ENCODE peak calls at places on chromosomes 11 and 22, in four cellular contexts. E, N, C and Q are unnamed samples.

GRCh38 chr11:85742873-85743275 is 56.9 kb upstream of the CCDC89 start:
- DNase-seq in N (no peak), C (no peak), E (no peak), Q (no peak)

GRCh38 chr22:35631597-35631996 is 14.5 kb upstream of the MB start:
- DNase-seq in E (peak), C (no peak), N (peak), Q (no peak)

GRCh38 chr11:79312591-79313267 is 128.1 kb downstream of the TENM4 start:
- DNase-seq in C (peak), N (no peak), E (peak), Q (peak)

GRCh38 chr11:134374171-134374570 is 37.9 kb downstream of the B3GAT1 start:
- DNase-seq in C (no peak), E (no peak), N (no peak), Q (no peak)

GRCh38 chr11:75246673-75247350 is 6.2 kb downstream of the TPBGL start:
- DNase-seq in N (peak), C (no peak), E (no peak), Q (no peak)

GRCh38 chr22:40326905-40327735 is 19.2 kb upstream of the ADSL start:
- DNase-seq in C (peak), N (no peak), E (peak), Q (no peak)

GRCh38 chr22:37728620-37729019 is 31.8 kb downstream of the TRIOBP start:
- DNase-seq in N (no peak), E (no peak), C (no peak), Q (no peak)

GRCh38 chr11:118820412-118821357 is 29.7 kb upstream of the DDX6 start:
- DNase-seq in C (no peak), E (no peak), N (no peak), Q (peak)

GRCh38 chr11:111698852-111699559 is 67.2 kb downstream of the PPP2R1B start:
- DNase-seq in N (no peak), E (peak), C (peak), Q (no peak)

GRCh38 chr11:72585762-72586590 is 88.2 kb downstream of the PDE2A start:
- DNase-seq in C (peak), N (peak), E (peak), Q (peak)

GRCh38 chr11:64355078-64355940 is 3.7 kb upstream of the RPS6KA4 start:
- DNase-seq in C (peak), N (peak), E (peak), Q (peak)

GRCh38 chr11:6647836-6648235 is 7.8 kb downstream of the DCHS1 start:
- DNase-seq in N (no peak), C (no peak), E (no peak), Q (no peak)

GRCh38 chr11:29166306-29166705 is 850.5 kb downstream of the KCNA4 start:
- DNase-seq in E (no peak), N (no peak), C (no peak), Q (no peak)

GRCh38 chr11:71086687-71087258 is 165.6 kb downstream of the SHANK2 start:
- DNase-seq in E (peak), N (no peak), C (peak), Q (peak)

GRCh38 chr11:4539603-4540219 is 5.3 kb upstream of the OR52M1 start:
- DNase-seq in C (peak), N (peak), E (peak), Q (peak)

GRCh38 chr11:57426439-57426753 is 525 bp downstream of the SLC43A3 start:
- DNase-seq in N (no peak), E (no peak), C (no peak), Q (no peak)
- H3K4me3 ChIP-seq in N (peak), E (peak), C (peak), Q (peak)

GRCh38 chr22:20176421-20177060 is 25.7 kb upstream of the CCDC188 start:
- DNase-seq in C (no peak), N (no peak), E (no peak), Q (no peak)

GRCh38 chr22:20173720-20174119 is 22.9 kb upstream of the CCDC188 start:
- DNase-seq in N (no peak), C (no peak), E (no peak), Q (no peak)

GRCh38 chr22:20175597-20175900 is 24.7 kb upstream of the CCDC188 start:
- DNase-seq in N (no peak), C (peak), E (no peak), Q (no peak)

GRCh38 chr22:20173246-20173645 is 22.4 kb upstream of the CCDC188 start:
- DNase-seq in N (no peak), E (no peak), C (no peak), Q (no peak)

GRCh38 chr22:20174785-20175596 is 24.1 kb upstream of the CCDC188 start:
- DNase-seq in E (peak), N (no peak), C (peak), Q (peak)
- TF ChIP-seq CTCF in E (peak), N (no peak), C (peak), Q (peak)

GRCh38 chr11:26726960-26727359 is 5.1 kb upstream of the SLC5A12 start:
- DNase-seq in E (no peak), N (no peak), C (no peak), Q (no peak)

GRCh38 chr11:26717761-26718160 is 4.1 kb downstream of the SLC5A12 start:
- DNase-seq in E (no peak), C (no peak), N (no peak), Q (no peak)

GRCh38 chr11:26720003-26720402 is 1.9 kb downstream of the SLC5A12 start:
- DNase-seq in N (no peak), C (no peak), E (no peak), Q (no peak)

GRCh38 chr11:26719289-26719688 is 2.6 kb downstream of the SLC5A12 start:
- DNase-seq in N (no peak), C (no peak), E (no peak), Q (no peak)

GRCh38 chr11:26721967-26722366 is at the start of gene SLC5A12:
- DNase-seq in N (no peak), C (no peak), E (no peak), Q (no peak)
- H3K4me3 ChIP-seq in N (no peak), C (no peak), E (no peak), Q (no peak)

DNA sequence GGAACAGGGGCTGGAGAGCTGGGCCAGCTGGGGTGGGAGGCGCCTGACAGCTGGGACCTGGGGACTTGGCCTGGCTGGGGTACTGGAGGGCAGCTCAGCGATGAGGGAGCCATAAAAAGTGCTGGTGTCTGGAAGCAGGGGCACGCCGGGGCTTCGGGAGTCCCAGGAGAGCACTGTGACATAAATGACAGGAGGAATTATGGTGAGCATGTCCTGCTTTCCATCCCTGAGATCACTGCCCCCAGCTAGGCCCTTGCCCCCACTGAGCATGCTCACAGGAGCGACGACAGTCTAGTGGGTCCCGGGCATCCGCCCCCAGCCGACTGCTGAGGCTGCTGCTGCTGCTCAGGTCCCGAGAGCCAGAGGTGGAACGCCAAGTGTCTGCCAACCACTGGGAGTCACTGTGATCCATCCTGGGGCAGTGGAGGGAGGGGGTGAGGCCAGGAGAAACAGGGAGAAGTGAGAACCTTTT is 6.2 kb downstream of the ROBO4 start:
- DNase-seq in N (no peak), C (no peak), E (no peak), Q (no peak)
- TF ChIP-seq CTCF in N (no peak), C (peak), E (no peak), Q (peak)

DNA sequence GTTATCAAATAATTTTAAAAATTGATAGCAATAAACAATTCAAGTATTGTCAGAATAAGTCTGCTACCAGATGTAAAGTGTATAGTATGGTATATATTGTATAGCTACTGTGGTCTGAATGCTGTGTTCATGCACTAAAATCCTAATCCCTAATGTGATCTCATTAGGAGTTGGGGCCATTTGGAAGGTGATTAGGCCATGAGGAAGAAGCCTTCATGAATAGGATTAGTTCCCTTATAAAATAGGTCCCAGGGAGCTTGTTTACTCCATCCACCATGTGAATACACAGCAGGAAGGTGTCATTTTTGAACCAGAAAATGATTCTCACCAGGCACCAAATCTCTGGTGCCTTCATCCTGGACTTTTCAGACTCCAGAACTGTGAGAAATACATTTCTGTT is 363.0 kb upstream of the CNTN5 start:
- DNase-seq in E (no peak), C (no peak), N (no peak), Q (no peak)
- H3K4me3 ChIP-seq in E (no peak), C (no peak), N (no peak), Q (no peak)

DNA sequence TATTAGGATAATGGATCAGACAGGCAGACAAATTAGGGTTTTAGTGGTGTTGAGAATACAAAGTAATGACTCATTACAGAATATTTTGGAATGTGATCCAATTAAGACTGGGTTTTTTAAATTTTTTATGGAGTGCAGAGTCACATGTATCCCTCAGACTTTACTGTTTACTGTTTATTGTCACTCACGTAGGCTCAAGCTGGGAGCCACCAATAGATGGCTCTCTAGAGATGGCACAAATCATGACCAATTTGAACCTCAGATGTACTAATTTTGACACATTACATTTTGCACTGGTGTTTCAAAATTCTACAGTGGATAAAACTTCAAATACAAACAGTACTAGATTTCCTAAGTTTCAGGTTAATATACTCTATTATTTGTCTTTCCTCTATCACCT is 53.6 kb upstream of the ANO3 start:
- DNase-seq in C (no peak), N (no peak), E (no peak), Q (no peak)
- TF ChIP-seq CTCF in C (no peak), N (no peak), E (no peak), Q (no peak)

GRCh38 chr11:2301631-2302272 is at the start of the genes C11orf21 and TSPAN32:
- DNase-seq in N (peak), E (peak), C (peak), Q (peak)
- H3K4me3 ChIP-seq in N (no peak), E (no peak), C (no peak), Q (no peak)

GRCh38 chr22:49811014-49811791 is 16.5 kb downstream of the BRD1 start:
- DNase-seq in E (no peak), C (no peak), N (no peak), Q (no peak)
- TF ChIP-seq CTCF in E (no peak), C (no peak), N (no peak), Q (no peak)

GRCh38 chr11:129320485-129320884 is 55.2 kb upstream of the BARX2 start:
- DNase-seq in C (no peak), E (no peak), N (no peak), Q (no peak)
- H3K4me3 ChIP-seq in C (no peak), E (no peak), N (no peak), Q (no peak)